ENCODE peak calls at places on chromosomes 5 and 9, in four cellular contexts. O is gastrocnemius medialis, J is SJSA1, F is upper lobe of right lung. B is an unnamed sample.

GRCh38 chr5:178376906-178377582 is 144.4 kb upstream of the PHYKPL start:
- DNase-seq in O (no peak), J (no peak), F (no peak), B (no peak)

GRCh38 chr9:121736147-121736721 is 84.8 kb downstream of the DAB2IP start:
- DNase-seq in O (no peak), J (no peak), F (peak; percentile 91), B (peak; percentile 71)

GRCh38 chr5:134432677-134433359 is 21.1 kb upstream of the CDKN2AIPNL start:
- DNase-seq in O (no peak), J (peak; percentile 42), F (peak; percentile 29), B (no peak)

GRCh38 chr9:124781967-124782660 is 5.2 kb downstream of the OLFML2A start:
- DNase-seq in O (no peak), J (no peak), F (peak; percentile 33), B (peak; percentile 52)

GRCh38 chr5:30539004-30539634 is 654.4 kb upstream of the CDH6 start:
- DNase-seq in O (no peak), J (no peak), F (peak; percentile 87), B (peak; percentile 23)

GRCh38 chr9:105667867-105668266 is 5.6 kb downstream of the TAL2 start:
- DNase-seq in O (no peak), J (no peak), F (no peak), B (no peak)

GRCh38 chr9:124869466-124869985 is 7.6 kb downstream of the ARPC5L start:
- DNase-seq in O (no peak), J (peak; percentile 31), F (no peak), B (peak; percentile 69)

GRCh38 chr5:141705503-141705902 is 23.5 kb upstream of the ARAP3 start:
- DNase-seq in O (no peak), J (no peak), F (no peak), B (no peak)

GRCh38 chr9:125634040-125634717 is 72.8 kb downstream of the MAPKAP1 start:
- DNase-seq in O (no peak), J (no peak), F (no peak), B (no peak)

GRCh38 chr5:119200795-119201194 is 129.9 kb downstream of the DMXL1 start:
- DNase-seq in O (no peak), J (no peak), F (no peak), B (no peak)

GRCh38 chr5:150783422-150783928 is 4.9 kb downstream of the SMIM3 start:
- DNase-seq in O (no peak), J (no peak), F (no peak), B (peak; percentile 83)

GRCh38 chr9:123097709-123098459 is 64.4 kb downstream of the GPR21 start:
- DNase-seq in O (no peak), J (no peak), F (no peak), B (no peak)

GRCh38 chr9:120481248-120481647 is 98.7 kb downstream of the CDK5RAP2 start:
- DNase-seq in O (no peak), J (no peak), F (no peak), B (no peak)

GRCh38 chr5:135230326-135230925 is 168.6 kb downstream of the MACROH2A1 start:
- DNase-seq in O (peak; percentile 49), J (no peak), F (peak; percentile 83), B (peak; percentile 81)

GRCh38 chr5:73821003-73821402 is 195.0 kb downstream of the ARHGEF28 start:
- DNase-seq in O (no peak), J (no peak), F (no peak), B (no peak)

GRCh38 chr5:14777932-14778788 is 93.4 kb downstream of the ANKH start:
- DNase-seq in O (no peak), J (no peak), F (no peak), B (no peak)

GRCh38 chr5:36452394-36453100 is 150.8 kb upstream of the RANBP3L start:
- DNase-seq in O (no peak), J (no peak), F (no peak), B (no peak)

GRCh38 chr5:36459191-36460135 is 146.9 kb upstream of the SLC1A3 start:
- DNase-seq in O (no peak), J (no peak), F (no peak), B (no peak)

GRCh38 chr5:36462295-36463021 is 143.9 kb upstream of the SLC1A3 start:
- DNase-seq in O (no peak), J (no peak), F (no peak), B (no peak)

GRCh38 chr5:36458746-36459145 is 147.7 kb upstream of the SLC1A3 start:
- DNase-seq in O (no peak), J (no peak), F (no peak), B (no peak)

GRCh38 chr5:36457511-36458260 is 148.7 kb upstream of the SLC1A3 start:
- DNase-seq in O (no peak), J (peak; percentile 13), F (no peak), B (no peak)
- H3K4me1 ChIP-seq in O (no peaks in the 10 kb centered on the region), J (peaks cover 11% of the 10 kb centered on the region), F (no peaks in the 10 kb centered on the region), B (no peaks in the 10 kb centered on the region)

GRCh38 chr5:76547891-76548524 is 75.2 kb downstream of the F2RL2 start:
- DNase-seq in O (no peak), J (no peak), F (no peak), B (no peak)

GRCh38 chr5:76546497-76547102 is 76.6 kb downstream of the F2RL2 start:
- DNase-seq in O (no peak), J (no peak), F (no peak), B (no peak)

GRCh38 chr5:76548525-76549229 is 74.5 kb downstream of the F2RL2 start:
- DNase-seq in O (no peak), J (no peak), F (no peak), B (no peak)

GRCh38 chr5:76545184-76545583 is 78.0 kb downstream of the F2RL2 start:
- DNase-seq in O (no peak), J (no peak), F (no peak), B (no peak)

DNA sequence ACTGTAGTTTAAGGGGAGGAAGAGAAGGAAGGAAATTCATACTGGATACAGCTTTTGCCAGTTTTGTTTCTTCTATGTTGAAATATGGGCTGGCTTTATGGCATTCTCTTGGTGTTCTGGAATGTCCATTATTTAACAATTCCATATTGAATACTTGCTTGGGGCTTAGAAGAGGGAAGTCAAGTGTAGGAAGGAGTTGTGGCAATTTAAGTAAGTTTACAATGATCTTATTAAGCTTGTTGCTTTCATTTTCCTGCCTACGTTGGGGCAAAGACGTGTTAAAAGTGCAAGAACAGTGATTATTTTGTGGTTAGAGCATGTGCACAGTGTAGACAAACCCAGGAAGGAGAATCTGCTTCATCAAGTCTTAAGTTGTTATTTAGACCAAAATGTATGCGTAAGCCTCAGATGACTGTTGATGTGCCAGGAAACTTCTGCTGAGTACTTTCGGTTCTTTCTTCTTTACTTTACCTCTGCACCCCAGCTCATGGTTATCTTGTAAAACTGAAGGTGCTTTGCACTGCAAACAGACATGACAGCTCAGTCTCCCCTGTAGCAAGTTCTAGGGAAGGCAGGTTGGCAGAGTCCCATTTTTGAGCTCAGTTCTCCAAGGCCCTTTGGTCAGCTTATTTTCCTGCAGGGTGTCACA is 75.8 kb downstream of the F2RL2 start:
- DNase-seq in O (no peak), J (no peak), F (no peak), B (no peak)
- H3K4me3 ChIP-seq in O (no peak overlapping the region), J (no peak overlapping the region), F (peak overlapping the region; percentile 31), B (no peak overlapping the region)

DNA sequence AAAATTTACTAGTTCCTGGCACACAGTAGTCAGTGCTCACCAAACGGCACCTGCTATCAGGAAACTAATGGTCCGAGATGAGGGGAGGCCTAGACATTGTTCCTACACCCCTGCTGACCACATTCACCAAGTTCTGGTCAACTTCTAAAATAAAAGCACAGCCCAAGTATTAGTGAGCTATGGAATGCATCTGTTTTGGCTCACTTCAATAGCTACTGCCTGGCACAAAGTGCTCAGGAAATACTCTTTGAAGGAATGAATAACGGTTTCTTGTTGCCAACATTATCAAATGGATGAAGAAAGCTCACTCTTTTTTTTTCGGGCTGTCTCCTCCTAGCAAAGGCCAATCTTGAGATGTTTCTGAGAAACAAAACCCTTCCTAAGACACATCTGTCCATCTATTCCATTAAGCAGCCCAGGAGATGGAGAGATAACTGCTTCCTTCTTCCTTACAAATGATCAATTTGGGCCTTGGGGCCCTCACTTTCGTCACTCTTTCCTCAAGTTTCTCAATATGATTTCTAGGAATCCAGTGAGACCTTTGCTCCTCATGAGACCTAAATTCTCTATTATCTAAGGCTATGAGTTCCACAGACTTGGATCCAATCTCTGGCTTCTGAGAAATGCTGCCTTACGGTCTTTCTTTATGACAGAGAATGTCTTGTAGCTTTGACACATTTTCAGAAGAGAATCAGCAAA is 98.1 kb downstream of the DPYSL3 start:
- DNase-seq in O (no peak), J (no peak), F (no peak), B (no peak)
- H3K4me1 ChIP-seq in O (peaks cover 63% of the 10 kb centered on the region), J (peaks cover 20% of the 10 kb centered on the region), F (peaks cover 8% of the 10 kb centered on the region), B (peaks cover 100% of the 10 kb centered on the region)

GRCh38 chr5:131274341-131275063 is 10.6 kb downstream of the CDC42SE2 start:
- DNase-seq in O (no peak), J (no peak), F (no peak), B (no peak)
- H3K4me3 ChIP-seq in O (no peak overlapping the region), J (no peak overlapping the region), F (no peak overlapping the region), B (no peak overlapping the region)

GRCh38 chr5:52757527-52757926 is 30.2 kb upstream of the ITGA1 start:
- DNase-seq in O (no peak), J (no peak), F (no peak), B (no peak)
- H3K4me1 ChIP-seq in O (no peaks in the 10 kb centered on the region), J (no peaks in the 10 kb centered on the region), F (peaks cover 6% of the 10 kb centered on the region), B (no peaks in the 10 kb centered on the region)

GRCh38 chr5:58933891-58934628 is 351.2 kb downstream of the RAB3C start:
- DNase-seq in O (no peak), J (no peak), F (no peak), B (no peak)

GRCh38 chr5:58938568-58939424 is 355.9 kb downstream of the RAB3C start:
- DNase-seq in O (no peak), J (no peak), F (no peak), B (no peak)

GRCh38 chr5:58932057-58932594 is 349.3 kb downstream of the RAB3C start:
- DNase-seq in O (no peak), J (no peak), F (no peak), B (no peak)

GRCh38 chr5:58937031-58937681 is 354.3 kb downstream of the RAB3C start:
- DNase-seq in O (no peak), J (no peak), F (no peak), B (no peak)

DNA sequence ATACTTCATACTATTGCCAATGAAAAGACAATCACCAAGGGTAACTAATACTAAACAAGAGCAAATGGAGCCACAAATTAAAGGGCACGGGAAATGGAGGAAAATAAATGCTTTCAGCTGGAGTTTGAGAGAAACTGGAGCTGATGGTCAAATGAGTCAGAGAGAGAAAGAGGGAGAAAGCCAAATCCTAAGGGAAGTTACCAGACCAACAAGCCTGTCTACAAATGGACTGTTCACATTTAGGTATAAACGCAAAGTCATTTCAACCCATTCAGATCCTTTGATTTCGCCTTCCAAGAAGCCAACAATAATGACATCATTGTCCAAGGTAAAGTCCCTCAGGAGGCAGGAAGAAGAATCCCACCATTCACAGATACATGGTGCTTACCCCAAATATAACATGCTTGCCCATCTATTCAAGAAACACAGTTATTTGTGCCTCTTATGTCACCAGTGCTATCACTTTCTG is 351.8 kb downstream of the RAB3C start:
- DNase-seq in O (no peak), J (no peak), F (no peak), B (no peak)
- H3K4me3 ChIP-seq in O (no peak overlapping the region), J (no peak overlapping the region), F (no peak overlapping the region), B (no peak overlapping the region)

GRCh38 chr9:134336174-134336705 is 10.0 kb downstream of the RXRA start:
- DNase-seq in O (no peak), J (no peak), F (no peak), B (no peak)

GRCh38 chr9:134336924-134337323 is 10.7 kb downstream of the RXRA start:
- DNase-seq in O (no peak), J (no peak), F (no peak), B (no peak)

GRCh38 chr9:134338394-134339182 is 12.3 kb downstream of the RXRA start:
- DNase-seq in O (no peak), J (no peak), F (no peak), B (no peak)

GRCh38 chr9:134339183-134339806 is 13.0 kb downstream of the RXRA start:
- DNase-seq in O (no peak), J (no peak), F (no peak), B (no peak)

GRCh38 chr9:134337469-134337868 is 11.2 kb downstream of the RXRA start:
- DNase-seq in O (no peak), J (no peak), F (no peak), B (no peak)
- H3K4me1 ChIP-seq in O (peaks cover 97% of the 10 kb centered on the region), J (peaks cover 7% of the 10 kb centered on the region), F (peaks cover 91% of the 10 kb centered on the region), B (peaks cover 100% of the 10 kb centered on the region)